ENCODE peak calls at places on chromosomes 13 and 19, in four cellular contexts. One of them, this sample, is unnamed.
A peak's percentile ranks its signal among the peaks of the same experiment; 100 is the strongest.

GRCh38 chr13:112696001-112696868 is 6.4 kb downstream of the ATP11A start:
- DNase-seq in adrenal gland: no peak
- DNase-seq in OCI-LY7: no peak
- DNase-seq in lower leg skin: peak; percentile 82
- DNase-seq in this sample: no peak

GRCh38 chr13:113939905-113940339 is 34.0 kb downstream of the C13orf46 start:
- DNase-seq in adrenal gland: no peak
- DNase-seq in OCI-LY7: no peak
- DNase-seq in lower leg skin: no peak
- DNase-seq in this sample: no peak

GRCh38 chr13:28355822-28356371 is 139.0 kb downstream of the FLT1 start:
- DNase-seq in adrenal gland: no peak
- DNase-seq in OCI-LY7: no peak
- DNase-seq in lower leg skin: no peak
- DNase-seq in this sample: peak; percentile 87

GRCh38 chr19:2495130-2495641 is 19.3 kb downstream of the GADD45B start:
- DNase-seq in adrenal gland: peak; percentile 93
- DNase-seq in OCI-LY7: no peak
- DNase-seq in lower leg skin: peak; percentile 96
- DNase-seq in this sample: no peak

GRCh38 chr19:49331616-49332055 is 3.6 kb upstream of the CD37 start:
- DNase-seq in adrenal gland: peak; percentile 43
- DNase-seq in OCI-LY7: peak; percentile 91
- DNase-seq in lower leg skin: peak; percentile 74
- DNase-seq in this sample: no peak

GRCh38 chr19:18020212-18021067 is 12.5 kb downstream of the ARRDC2 start:
- DNase-seq in adrenal gland: peak; percentile 75
- DNase-seq in OCI-LY7: no peak
- DNase-seq in lower leg skin: peak; percentile 98
- DNase-seq in this sample: no peak

GRCh38 chr19:13128583-13128982 is 10.5 kb downstream of the NACC1 start:
- DNase-seq in adrenal gland: peak; percentile 43
- DNase-seq in OCI-LY7: no peak
- DNase-seq in lower leg skin: no peak
- DNase-seq in this sample: no peak

GRCh38 chr13:51734786-51735185 is 69.2 kb downstream of the DHRS12 start:
- DNase-seq in adrenal gland: no peak
- DNase-seq in OCI-LY7: no peak
- DNase-seq in lower leg skin: no peak
- DNase-seq in this sample: no peak

GRCh38 chr13:60372141-60372540 is 24.9 kb upstream of the TDRD3 start:
- DNase-seq in adrenal gland: no peak
- DNase-seq in OCI-LY7: no peak
- DNase-seq in lower leg skin: no peak
- DNase-seq in this sample: no peak

GRCh38 chr13:60370343-60370742 is 26.7 kb upstream of the TDRD3 start:
- DNase-seq in adrenal gland: no peak
- DNase-seq in OCI-LY7: no peak
- DNase-seq in lower leg skin: no peak
- DNase-seq in this sample: no peak

GRCh38 chr13:60363288-60363687 is 33.7 kb upstream of the TDRD3 start:
- DNase-seq in adrenal gland: no peak
- DNase-seq in OCI-LY7: no peak
- DNase-seq in lower leg skin: no peak
- DNase-seq in this sample: no peak

DNA sequence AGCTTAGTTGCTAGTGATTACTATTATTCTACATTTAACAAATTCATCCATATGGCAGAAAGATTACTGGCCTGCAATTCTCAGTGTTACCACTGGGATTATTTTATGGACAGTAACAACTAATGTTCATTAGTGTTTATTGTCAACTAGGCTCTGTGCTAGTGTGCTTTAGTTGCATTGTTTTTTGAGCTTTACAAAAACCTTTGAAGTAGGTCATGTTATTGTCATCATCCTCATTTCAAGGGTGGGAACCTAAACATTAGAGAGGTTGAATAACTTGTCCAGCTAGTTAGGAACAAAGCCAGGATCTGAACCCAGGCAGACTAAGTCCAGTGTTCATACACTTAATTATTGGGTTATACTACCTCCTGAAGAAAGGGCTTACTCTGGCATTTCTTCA is 27.8 kb upstream of the TDRD3 start:
- DNase-seq in adrenal gland: no peak
- DNase-seq in OCI-LY7: no peak
- DNase-seq in lower leg skin: no peak
- DNase-seq in this sample: no peak
- TF ChIP-seq CTCF in adrenal gland: peak; percentile 33
- TF ChIP-seq CTCF in OCI-LY7: peak; percentile 64
- TF ChIP-seq CTCF in lower leg skin: no peak
- TF ChIP-seq CTCF in this sample: peak; percentile 22

DNA sequence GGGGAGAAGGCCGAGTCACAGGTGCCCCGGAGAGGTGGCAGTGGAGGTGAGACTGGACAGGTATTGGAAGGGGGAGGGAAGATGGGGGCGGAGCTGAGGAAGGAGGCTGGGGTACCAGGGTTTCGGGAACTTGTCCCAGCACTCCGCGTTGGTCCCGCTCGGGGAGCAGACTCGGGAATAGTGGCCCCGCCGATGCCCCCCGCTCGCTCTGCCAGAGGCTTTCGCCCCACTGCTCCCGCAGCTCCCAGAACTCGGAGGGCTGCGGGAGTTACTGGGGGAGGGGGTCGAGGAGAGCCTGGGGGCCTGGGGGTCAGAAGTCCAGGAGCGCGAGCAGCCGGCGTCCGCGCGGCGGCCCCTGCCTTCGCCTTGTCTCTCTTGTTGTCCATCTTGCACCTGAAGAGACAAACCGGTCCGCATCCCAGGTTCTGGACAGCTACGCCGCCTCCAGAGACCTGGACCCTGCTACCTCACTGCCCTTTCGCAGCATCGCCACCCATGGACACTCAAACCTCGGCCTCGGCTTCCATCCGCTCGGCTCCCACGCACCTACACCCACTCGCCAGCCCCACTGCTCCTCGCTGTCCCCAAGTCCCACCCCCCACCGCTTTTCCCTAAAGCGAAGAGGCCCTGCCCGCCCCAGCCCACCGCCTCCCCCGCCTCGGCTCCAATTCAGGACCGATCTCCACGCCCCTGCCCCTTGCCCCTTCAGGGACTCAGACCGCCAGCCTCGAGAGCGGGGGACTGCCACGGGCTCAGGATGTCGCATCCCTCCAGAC is 698 bp downstream of the PRR36 start:
- DNase-seq in adrenal gland: no peak
- DNase-seq in OCI-LY7: no peak
- DNase-seq in lower leg skin: no peak
- DNase-seq in this sample: no peak
- H3K4me3 ChIP-seq in adrenal gland: no peak overlapping the region
- H3K4me3 ChIP-seq in OCI-LY7: no peak overlapping the region
- H3K4me3 ChIP-seq in lower leg skin: no peak overlapping the region
- H3K4me3 ChIP-seq in this sample: no peak overlapping the region

DNA sequence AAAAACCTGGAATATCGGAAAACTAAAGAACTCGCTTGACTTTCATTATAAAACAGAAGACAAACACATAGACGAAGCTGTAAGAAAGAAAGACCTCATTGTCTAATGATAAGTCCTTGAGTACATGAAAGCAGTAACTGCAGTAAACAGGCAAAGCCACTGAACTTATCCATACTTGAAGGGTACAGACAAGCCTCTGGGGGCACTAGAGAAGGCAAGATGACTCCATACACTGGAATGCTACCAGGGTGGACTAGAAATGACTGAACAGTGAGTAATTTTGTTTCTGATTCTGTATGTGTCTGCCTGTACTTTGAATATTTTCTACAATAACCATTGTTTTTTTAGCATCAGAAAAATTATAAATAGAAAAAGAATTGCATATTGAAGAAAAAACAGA is 507.9 kb downstream of the UQCRFS1 start:
- DNase-seq in adrenal gland: no peak
- DNase-seq in OCI-LY7: peak; percentile 9
- DNase-seq in lower leg skin: no peak
- DNase-seq in this sample: peak; percentile 68
- TF ChIP-seq CTCF in adrenal gland: no peak
- TF ChIP-seq CTCF in OCI-LY7: peak; percentile 50
- TF ChIP-seq CTCF in lower leg skin: no peak
- TF ChIP-seq CTCF in this sample: peak; percentile 68

GRCh38 chr19:29834991-29835390 is 23.2 kb downstream of the CCNE1 start:
- DNase-seq in adrenal gland: no peak
- DNase-seq in OCI-LY7: no peak
- DNase-seq in lower leg skin: no peak
- DNase-seq in this sample: no peak

GRCh38 chr19:29840066-29840950 is 28.5 kb downstream of the CCNE1 start:
- DNase-seq in adrenal gland: no peak
- DNase-seq in OCI-LY7: no peak
- DNase-seq in lower leg skin: no peak
- DNase-seq in this sample: no peak

GRCh38 chr19:29836409-29836825 is 24.6 kb downstream of the CCNE1 start:
- DNase-seq in adrenal gland: no peak
- DNase-seq in OCI-LY7: no peak
- DNase-seq in lower leg skin: no peak
- DNase-seq in this sample: no peak

GRCh38 chr19:29835447-29835846 is 23.7 kb downstream of the CCNE1 start:
- DNase-seq in adrenal gland: no peak
- DNase-seq in OCI-LY7: no peak
- DNase-seq in lower leg skin: no peak
- DNase-seq in this sample: no peak

DNA sequence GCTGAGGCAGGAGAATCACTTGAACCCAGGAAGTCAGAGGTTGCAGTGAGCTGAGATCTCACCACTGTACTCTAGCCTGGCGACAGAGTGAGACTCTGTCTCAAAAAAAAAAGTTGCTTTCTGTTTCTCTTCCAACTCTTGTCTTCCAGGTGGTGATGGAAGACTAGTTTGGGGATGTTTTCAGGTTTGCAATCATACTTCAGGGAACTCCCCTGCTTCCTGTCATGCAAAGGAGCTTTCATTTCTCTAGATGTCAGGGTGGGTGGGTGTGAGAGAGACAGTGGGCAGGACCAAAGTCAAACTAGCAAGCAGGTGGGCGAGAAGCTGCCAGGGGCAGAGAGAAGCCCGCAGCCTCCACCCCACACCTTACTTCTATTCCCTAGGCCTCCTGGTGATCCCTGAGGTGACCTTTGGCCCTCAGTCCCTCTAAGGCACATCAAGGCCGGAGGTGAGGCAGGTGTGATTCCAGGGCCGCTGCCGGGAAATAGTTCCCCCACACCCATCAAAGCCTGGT is 25.7 kb downstream of the CCNE1 start:
- DNase-seq in adrenal gland: no peak
- DNase-seq in OCI-LY7: peak; percentile 63
- DNase-seq in lower leg skin: no peak
- DNase-seq in this sample: no peak
- H3K4me3 ChIP-seq in adrenal gland: no peak overlapping the region
- H3K4me3 ChIP-seq in OCI-LY7: peak overlapping the region; percentile 22
- H3K4me3 ChIP-seq in lower leg skin: no peak overlapping the region
- H3K4me3 ChIP-seq in this sample: no peak overlapping the region

This sample was measured in AG09309.